ENCODE peak calls at places on chromosomes 16 and 17, in ten cellular contexts. One of them, this sample, is unnamed.

GRCh38 chr16:59913666-59914065 is 1179.5 kb upstream of the GOT2 start:
- DNase-seq in NCI-H345: no peak
- DNase-seq in GM04503: no peak
- DNase-seq in breast epithelium: no peak
- DNase-seq in endodermal cell: no peak
- DNase-seq in retina: no peak
- DNase-seq in effector CD4-positive, alpha-beta T cell: no peak
- DNase-seq in stimulated activated CD8-positive, alpha-beta memory T cell treated with anti-CD3 and anti-CD28 coated beads, Interleukin-12 subunit alpha, Interleukin-12 subunit beta, amount 100 ng/mL, for 4 hours: no peak
- DNase-seq in stimulated activated CD4-positive, alpha-beta T cell treated with anti-CD3 and anti-CD28 coated beads, Interleukin-1b, Interleukin-23, amount 100 ng/mL, for 1 hour: no peak
- DNase-seq in naive thymus-derived CD8-positive, alpha-beta T cell: no peak
- DNase-seq in this sample: no peak

GRCh38 chr17:17548044-17548443 is 43.5 kb downstream of the PEMT start:
- DNase-seq in NCI-H345: no peak
- DNase-seq in GM04503: no peak
- DNase-seq in breast epithelium: no peak
- DNase-seq in endodermal cell: no peak
- DNase-seq in retina: no peak
- DNase-seq in effector CD4-positive, alpha-beta T cell: no peak
- DNase-seq in stimulated activated CD8-positive, alpha-beta memory T cell treated with anti-CD3 and anti-CD28 coated beads, Interleukin-12 subunit alpha, Interleukin-12 subunit beta, amount 100 ng/mL, for 4 hours: no peak
- DNase-seq in stimulated activated CD4-positive, alpha-beta T cell treated with anti-CD3 and anti-CD28 coated beads, Interleukin-1b, Interleukin-23, amount 100 ng/mL, for 1 hour: no peak
- DNase-seq in naive thymus-derived CD8-positive, alpha-beta T cell: no peak
- DNase-seq in this sample: no peak

GRCh38 chr17:2940352-2940751 is 123.1 kb downstream of the OR1D5 start:
- DNase-seq in NCI-H345: no peak
- DNase-seq in GM04503: no peak
- DNase-seq in breast epithelium: peak
- DNase-seq in endodermal cell: peak
- DNase-seq in retina: peak
- DNase-seq in effector CD4-positive, alpha-beta T cell: no peak
- DNase-seq in stimulated activated CD8-positive, alpha-beta memory T cell treated with anti-CD3 and anti-CD28 coated beads, Interleukin-12 subunit alpha, Interleukin-12 subunit beta, amount 100 ng/mL, for 4 hours: no peak
- DNase-seq in stimulated activated CD4-positive, alpha-beta T cell treated with anti-CD3 and anti-CD28 coated beads, Interleukin-1b, Interleukin-23, amount 100 ng/mL, for 1 hour: no peak
- DNase-seq in naive thymus-derived CD8-positive, alpha-beta T cell: no peak
- DNase-seq in this sample: no peak

GRCh38 chr17:11935734-11936406 is 61.4 kb downstream of the ZNF18 start:
- DNase-seq in NCI-H345: peak
- DNase-seq in GM04503: peak
- DNase-seq in breast epithelium: no peak
- DNase-seq in endodermal cell: peak
- DNase-seq in retina: peak
- DNase-seq in effector CD4-positive, alpha-beta T cell: no peak
- DNase-seq in stimulated activated CD8-positive, alpha-beta memory T cell treated with anti-CD3 and anti-CD28 coated beads, Interleukin-12 subunit alpha, Interleukin-12 subunit beta, amount 100 ng/mL, for 4 hours: no peak
- DNase-seq in stimulated activated CD4-positive, alpha-beta T cell treated with anti-CD3 and anti-CD28 coated beads, Interleukin-1b, Interleukin-23, amount 100 ng/mL, for 1 hour: no peak
- DNase-seq in naive thymus-derived CD8-positive, alpha-beta T cell: no peak
- DNase-seq in this sample: peak

GRCh38 chr17:17613708-17614114 is 22.2 kb upstream of the PEMT start:
- DNase-seq in NCI-H345: peak
- DNase-seq in GM04503: peak
- DNase-seq in breast epithelium: peak
- DNase-seq in endodermal cell: peak
- DNase-seq in retina: peak
- DNase-seq in effector CD4-positive, alpha-beta T cell: peak
- DNase-seq in stimulated activated CD8-positive, alpha-beta memory T cell treated with anti-CD3 and anti-CD28 coated beads, Interleukin-12 subunit alpha, Interleukin-12 subunit beta, amount 100 ng/mL, for 4 hours: peak
- DNase-seq in stimulated activated CD4-positive, alpha-beta T cell treated with anti-CD3 and anti-CD28 coated beads, Interleukin-1b, Interleukin-23, amount 100 ng/mL, for 1 hour: peak
- DNase-seq in naive thymus-derived CD8-positive, alpha-beta T cell: peak
- DNase-seq in this sample: peak

GRCh38 chr17:49146620-49147306 is 14.2 kb downstream of the B4GALNT2 start:
- DNase-seq in NCI-H345: no peak
- DNase-seq in GM04503: peak
- DNase-seq in breast epithelium: no peak
- DNase-seq in endodermal cell: peak
- DNase-seq in retina: no peak
- DNase-seq in effector CD4-positive, alpha-beta T cell: no peak
- DNase-seq in stimulated activated CD8-positive, alpha-beta memory T cell treated with anti-CD3 and anti-CD28 coated beads, Interleukin-12 subunit alpha, Interleukin-12 subunit beta, amount 100 ng/mL, for 4 hours: no peak
- DNase-seq in stimulated activated CD4-positive, alpha-beta T cell treated with anti-CD3 and anti-CD28 coated beads, Interleukin-1b, Interleukin-23, amount 100 ng/mL, for 1 hour: no peak
- DNase-seq in naive thymus-derived CD8-positive, alpha-beta T cell: no peak
- DNase-seq in this sample: no peak

GRCh38 chr16:25689137-25689836 is 2.5 kb upstream of the HS3ST4 start:
- DNase-seq in NCI-H345: no peak
- DNase-seq in GM04503: no peak
- DNase-seq in breast epithelium: no peak
- DNase-seq in endodermal cell: no peak
- DNase-seq in retina: no peak
- DNase-seq in effector CD4-positive, alpha-beta T cell: no peak
- DNase-seq in stimulated activated CD8-positive, alpha-beta memory T cell treated with anti-CD3 and anti-CD28 coated beads, Interleukin-12 subunit alpha, Interleukin-12 subunit beta, amount 100 ng/mL, for 4 hours: no peak
- DNase-seq in stimulated activated CD4-positive, alpha-beta T cell treated with anti-CD3 and anti-CD28 coated beads, Interleukin-1b, Interleukin-23, amount 100 ng/mL, for 1 hour: no peak
- DNase-seq in naive thymus-derived CD8-positive, alpha-beta T cell: no peak
- DNase-seq in this sample: no peak

GRCh38 chr17:47117386-47117785 is 71.7 kb downstream of the CDC27 start:
- DNase-seq in NCI-H345: no peak
- DNase-seq in GM04503: no peak
- DNase-seq in breast epithelium: no peak
- DNase-seq in endodermal cell: no peak
- DNase-seq in retina: no peak
- DNase-seq in effector CD4-positive, alpha-beta T cell: no peak
- DNase-seq in stimulated activated CD8-positive, alpha-beta memory T cell treated with anti-CD3 and anti-CD28 coated beads, Interleukin-12 subunit alpha, Interleukin-12 subunit beta, amount 100 ng/mL, for 4 hours: no peak
- DNase-seq in stimulated activated CD4-positive, alpha-beta T cell treated with anti-CD3 and anti-CD28 coated beads, Interleukin-1b, Interleukin-23, amount 100 ng/mL, for 1 hour: no peak
- DNase-seq in naive thymus-derived CD8-positive, alpha-beta T cell: no peak
- DNase-seq in this sample: no peak

GRCh38 chr17:46770818-46771600 is 47.5 kb downstream of the WNT3 start:
- DNase-seq in NCI-H345: no peak
- DNase-seq in GM04503: no peak
- DNase-seq in breast epithelium: no peak
- DNase-seq in endodermal cell: peak
- DNase-seq in retina: peak
- DNase-seq in effector CD4-positive, alpha-beta T cell: no peak
- DNase-seq in stimulated activated CD8-positive, alpha-beta memory T cell treated with anti-CD3 and anti-CD28 coated beads, Interleukin-12 subunit alpha, Interleukin-12 subunit beta, amount 100 ng/mL, for 4 hours: peak
- DNase-seq in stimulated activated CD4-positive, alpha-beta T cell treated with anti-CD3 and anti-CD28 coated beads, Interleukin-1b, Interleukin-23, amount 100 ng/mL, for 1 hour: no peak
- DNase-seq in naive thymus-derived CD8-positive, alpha-beta T cell: peak
- DNase-seq in this sample: peak

GRCh38 chr16:85842435-85842834 is 42.9 kb downstream of the COX4I1 start:
- DNase-seq in NCI-H345: no peak
- DNase-seq in GM04503: no peak
- DNase-seq in breast epithelium: no peak
- DNase-seq in endodermal cell: no peak
- DNase-seq in retina: no peak
- DNase-seq in effector CD4-positive, alpha-beta T cell: no peak
- DNase-seq in stimulated activated CD8-positive, alpha-beta memory T cell treated with anti-CD3 and anti-CD28 coated beads, Interleukin-12 subunit alpha, Interleukin-12 subunit beta, amount 100 ng/mL, for 4 hours: no peak
- DNase-seq in stimulated activated CD4-positive, alpha-beta T cell treated with anti-CD3 and anti-CD28 coated beads, Interleukin-1b, Interleukin-23, amount 100 ng/mL, for 1 hour: no peak
- DNase-seq in naive thymus-derived CD8-positive, alpha-beta T cell: no peak
- DNase-seq in this sample: no peak

GRCh38 chr17:76079577-76080206 is 710 bp downstream of the ZACN start:
- DNase-seq in NCI-H345: peak
- DNase-seq in GM04503: no peak
- DNase-seq in breast epithelium: no peak
- DNase-seq in endodermal cell: no peak
- DNase-seq in retina: peak
- DNase-seq in effector CD4-positive, alpha-beta T cell: no peak
- DNase-seq in stimulated activated CD8-positive, alpha-beta memory T cell treated with anti-CD3 and anti-CD28 coated beads, Interleukin-12 subunit alpha, Interleukin-12 subunit beta, amount 100 ng/mL, for 4 hours: no peak
- DNase-seq in stimulated activated CD4-positive, alpha-beta T cell treated with anti-CD3 and anti-CD28 coated beads, Interleukin-1b, Interleukin-23, amount 100 ng/mL, for 1 hour: no peak
- DNase-seq in naive thymus-derived CD8-positive, alpha-beta T cell: no peak
- DNase-seq in this sample: peak

GRCh38 chr16:76428858-76429257 is 151.7 kb downstream of the CNTNAP4 start:
- DNase-seq in NCI-H345: no peak
- DNase-seq in GM04503: no peak
- DNase-seq in breast epithelium: no peak
- DNase-seq in endodermal cell: no peak
- DNase-seq in retina: no peak
- DNase-seq in effector CD4-positive, alpha-beta T cell: no peak
- DNase-seq in stimulated activated CD8-positive, alpha-beta memory T cell treated with anti-CD3 and anti-CD28 coated beads, Interleukin-12 subunit alpha, Interleukin-12 subunit beta, amount 100 ng/mL, for 4 hours: no peak
- DNase-seq in stimulated activated CD4-positive, alpha-beta T cell treated with anti-CD3 and anti-CD28 coated beads, Interleukin-1b, Interleukin-23, amount 100 ng/mL, for 1 hour: no peak
- DNase-seq in naive thymus-derived CD8-positive, alpha-beta T cell: no peak
- DNase-seq in this sample: no peak

GRCh38 chr16:78669994-78670393 is 570.5 kb downstream of the WWOX start:
- DNase-seq in NCI-H345: no peak
- DNase-seq in GM04503: peak
- DNase-seq in breast epithelium: peak
- DNase-seq in endodermal cell: no peak
- DNase-seq in retina: no peak
- DNase-seq in effector CD4-positive, alpha-beta T cell: no peak
- DNase-seq in stimulated activated CD8-positive, alpha-beta memory T cell treated with anti-CD3 and anti-CD28 coated beads, Interleukin-12 subunit alpha, Interleukin-12 subunit beta, amount 100 ng/mL, for 4 hours: no peak
- DNase-seq in stimulated activated CD4-positive, alpha-beta T cell treated with anti-CD3 and anti-CD28 coated beads, Interleukin-1b, Interleukin-23, amount 100 ng/mL, for 1 hour: no peak
- DNase-seq in naive thymus-derived CD8-positive, alpha-beta T cell: no peak
- DNase-seq in this sample: no peak

GRCh38 chr16:71467810-71468209 is 5.8 kb upstream of the ZNF23 start:
- DNase-seq in NCI-H345: no peak
- DNase-seq in GM04503: no peak
- DNase-seq in breast epithelium: no peak
- DNase-seq in endodermal cell: peak
- DNase-seq in retina: peak
- DNase-seq in effector CD4-positive, alpha-beta T cell: peak
- DNase-seq in stimulated activated CD8-positive, alpha-beta memory T cell treated with anti-CD3 and anti-CD28 coated beads, Interleukin-12 subunit alpha, Interleukin-12 subunit beta, amount 100 ng/mL, for 4 hours: no peak
- DNase-seq in stimulated activated CD4-positive, alpha-beta T cell treated with anti-CD3 and anti-CD28 coated beads, Interleukin-1b, Interleukin-23, amount 100 ng/mL, for 1 hour: no peak
- DNase-seq in naive thymus-derived CD8-positive, alpha-beta T cell: peak
- DNase-seq in this sample: no peak

GRCh38 chr16:73315645-73316044 is 267.7 kb upstream of the ZFHX3 start:
- DNase-seq in NCI-H345: no peak
- DNase-seq in GM04503: no peak
- DNase-seq in breast epithelium: no peak
- DNase-seq in endodermal cell: no peak
- DNase-seq in retina: peak
- DNase-seq in effector CD4-positive, alpha-beta T cell: no peak
- DNase-seq in stimulated activated CD8-positive, alpha-beta memory T cell treated with anti-CD3 and anti-CD28 coated beads, Interleukin-12 subunit alpha, Interleukin-12 subunit beta, amount 100 ng/mL, for 4 hours: no peak
- DNase-seq in stimulated activated CD4-positive, alpha-beta T cell treated with anti-CD3 and anti-CD28 coated beads, Interleukin-1b, Interleukin-23, amount 100 ng/mL, for 1 hour: no peak
- DNase-seq in naive thymus-derived CD8-positive, alpha-beta T cell: no peak
- DNase-seq in this sample: no peak

GRCh38 chr17:48587276-48588073 is 2.6 kb downstream of the HOXB3 start:
- DNase-seq in NCI-H345: peak
- DNase-seq in GM04503: no peak
- DNase-seq in breast epithelium: no peak
- DNase-seq in endodermal cell: no peak
- DNase-seq in retina: no peak
- DNase-seq in effector CD4-positive, alpha-beta T cell: no peak
- DNase-seq in stimulated activated CD8-positive, alpha-beta memory T cell treated with anti-CD3 and anti-CD28 coated beads, Interleukin-12 subunit alpha, Interleukin-12 subunit beta, amount 100 ng/mL, for 4 hours: no peak
- DNase-seq in stimulated activated CD4-positive, alpha-beta T cell treated with anti-CD3 and anti-CD28 coated beads, Interleukin-1b, Interleukin-23, amount 100 ng/mL, for 1 hour: no peak
- DNase-seq in naive thymus-derived CD8-positive, alpha-beta T cell: no peak
- DNase-seq in this sample: no peak

GRCh38 chr17:50664788-50665458 is 30.2 kb downstream of the ABCC3 start:
- DNase-seq in NCI-H345: no peak
- DNase-seq in GM04503: no peak
- DNase-seq in breast epithelium: no peak
- DNase-seq in endodermal cell: no peak
- DNase-seq in retina: no peak
- DNase-seq in effector CD4-positive, alpha-beta T cell: no peak
- DNase-seq in stimulated activated CD8-positive, alpha-beta memory T cell treated with anti-CD3 and anti-CD28 coated beads, Interleukin-12 subunit alpha, Interleukin-12 subunit beta, amount 100 ng/mL, for 4 hours: no peak
- DNase-seq in stimulated activated CD4-positive, alpha-beta T cell treated with anti-CD3 and anti-CD28 coated beads, Interleukin-1b, Interleukin-23, amount 100 ng/mL, for 1 hour: no peak
- DNase-seq in naive thymus-derived CD8-positive, alpha-beta T cell: no peak
- DNase-seq in this sample: no peak

GRCh38 chr16:85994492-85995433 is 95.8 kb downstream of the IRF8 start:
- DNase-seq in NCI-H345: no peak
- DNase-seq in GM04503: no peak
- DNase-seq in breast epithelium: no peak
- DNase-seq in endodermal cell: peak
- DNase-seq in retina: peak
- DNase-seq in effector CD4-positive, alpha-beta T cell: no peak
- DNase-seq in stimulated activated CD8-positive, alpha-beta memory T cell treated with anti-CD3 and anti-CD28 coated beads, Interleukin-12 subunit alpha, Interleukin-12 subunit beta, amount 100 ng/mL, for 4 hours: no peak
- DNase-seq in stimulated activated CD4-positive, alpha-beta T cell treated with anti-CD3 and anti-CD28 coated beads, Interleukin-1b, Interleukin-23, amount 100 ng/mL, for 1 hour: no peak
- DNase-seq in naive thymus-derived CD8-positive, alpha-beta T cell: no peak
- DNase-seq in this sample: no peak